ENCODE peak calls at places on chromosomes 5 and 9, in eight cellular contexts. One of them, this sample, is unnamed.

GRCh38 chr5:163433271-163433670 is 4.1 kb upstream of the CCNG1 start:
- DNase-seq in GM13977: no peak
- DNase-seq in WTC11: no peak
- DNase-seq in cardiac muscle cell: no peak
- DNase-seq in PC-9: no peak
- DNase-seq in GM12878: no peak
- DNase-seq in SK-N-SH: no peak
- DNase-seq in GM23338: no peak
- DNase-seq in this sample: no peak

GRCh38 chr9:135673941-135674340 is 10.8 kb downstream of the LCN9 start:
- DNase-seq in GM13977: no peak
- DNase-seq in GM12878: no peak
- DNase-seq in GM23338: no peak
- DNase-seq in WTC11: no peak
- DNase-seq in PC-9: no peak
- DNase-seq in SK-N-SH: no peak
- DNase-seq in cardiac muscle cell: no peak
- DNase-seq in this sample: no peak

GRCh38 chr5:115558388-115558956 is 13.9 kb upstream of the FEM1C start:
- DNase-seq in GM23338: no peak
- DNase-seq in SK-N-SH: no peak
- DNase-seq in GM12878: no peak
- DNase-seq in cardiac muscle cell: no peak
- DNase-seq in GM13977: no peak
- DNase-seq in PC-9: no peak
- DNase-seq in WTC11: no peak
- DNase-seq in this sample: no peak

GRCh38 chr9:7273575-7273974 is 515.8 kb downstream of the KDM4C start:
- DNase-seq in GM23338: peak
- DNase-seq in GM13977: no peak
- DNase-seq in cardiac muscle cell: peak
- DNase-seq in WTC11: no peak
- DNase-seq in GM12878: no peak
- DNase-seq in SK-N-SH: no peak
- DNase-seq in PC-9: no peak
- DNase-seq in this sample: peak

GRCh38 chr5:10452768-10453331 is 11.2 kb downstream of the ROPN1L start:
- DNase-seq in PC-9: peak
- DNase-seq in GM23338: peak
- DNase-seq in WTC11: no peak
- DNase-seq in SK-N-SH: peak
- DNase-seq in GM13977: peak
- DNase-seq in GM12878: peak
- DNase-seq in cardiac muscle cell: peak
- DNase-seq in this sample: peak

GRCh38 chr5:1235379-1235778 is 10.2 kb downstream of the SLC6A18 start:
- DNase-seq in SK-N-SH: no peak
- DNase-seq in GM13977: no peak
- DNase-seq in GM12878: no peak
- DNase-seq in cardiac muscle cell: no peak
- DNase-seq in GM23338: no peak
- DNase-seq in PC-9: no peak
- DNase-seq in WTC11: no peak
- DNase-seq in this sample: no peak

GRCh38 chr5:60677831-60678664 is 21.9 kb downstream of the DEPDC1B start:
- DNase-seq in GM12878: peak
- DNase-seq in WTC11: no peak
- DNase-seq in GM13977: peak
- DNase-seq in SK-N-SH: peak
- DNase-seq in PC-9: no peak
- DNase-seq in cardiac muscle cell: peak
- DNase-seq in GM23338: peak
- DNase-seq in this sample: no peak

GRCh38 chr9:88388886-88389617 is 808 bp downstream of the SPIN1 start:
- DNase-seq in SK-N-SH: peak
- DNase-seq in cardiac muscle cell: peak
- DNase-seq in PC-9: peak
- DNase-seq in GM13977: no peak
- DNase-seq in GM12878: no peak
- DNase-seq in GM23338: peak
- DNase-seq in WTC11: peak
- DNase-seq in this sample: peak

GRCh38 chr5:175809531-175810121 is 61.8 kb upstream of the CPLX2 start:
- DNase-seq in PC-9: peak
- DNase-seq in SK-N-SH: no peak
- DNase-seq in WTC11: no peak
- DNase-seq in cardiac muscle cell: no peak
- DNase-seq in GM12878: no peak
- DNase-seq in GM13977: no peak
- DNase-seq in GM23338: peak
- DNase-seq in this sample: no peak

GRCh38 chr5:134133213-134133994 is 18.9 kb downstream of the TCF7 start:
- DNase-seq in GM23338: no peak
- DNase-seq in WTC11: peak
- DNase-seq in cardiac muscle cell: no peak
- DNase-seq in GM12878: no peak
- DNase-seq in SK-N-SH: no peak
- DNase-seq in PC-9: no peak
- DNase-seq in GM13977: no peak
- DNase-seq in this sample: no peak

GRCh38 chr5:138438003-138438723 is 694 bp upstream of the REEP2 start:
- DNase-seq in cardiac muscle cell: no peak
- DNase-seq in GM12878: no peak
- DNase-seq in WTC11: no peak
- DNase-seq in GM13977: no peak
- DNase-seq in SK-N-SH: no peak
- DNase-seq in GM23338: no peak
- DNase-seq in PC-9: no peak
- DNase-seq in this sample: no peak

GRCh38 chr5:126846344-126846743 is 69.4 kb downstream of the LMNB1 start:
- DNase-seq in SK-N-SH: peak
- DNase-seq in GM13977: no peak
- DNase-seq in GM12878: no peak
- DNase-seq in GM23338: peak
- DNase-seq in PC-9: no peak
- DNase-seq in WTC11: no peak
- DNase-seq in cardiac muscle cell: no peak
- DNase-seq in this sample: no peak

GRCh38 chr5:159456261-159456660 is 126.0 kb upstream of the IL12B start:
- DNase-seq in GM12878: no peak
- DNase-seq in GM23338: no peak
- DNase-seq in SK-N-SH: no peak
- DNase-seq in WTC11: no peak
- DNase-seq in PC-9: no peak
- DNase-seq in cardiac muscle cell: no peak
- DNase-seq in GM13977: no peak
- DNase-seq in this sample: no peak

GRCh38 chr9:32706004-32706749 is 70.7 kb upstream of the TAF1L start:
- DNase-seq in PC-9: peak
- DNase-seq in WTC11: peak
- DNase-seq in GM23338: peak
- DNase-seq in GM12878: no peak
- DNase-seq in GM13977: no peak
- DNase-seq in cardiac muscle cell: no peak
- DNase-seq in SK-N-SH: no peak
- DNase-seq in this sample: no peak

GRCh38 chr9:117444466-117444865 is 29.6 kb upstream of the ASTN2 start:
- DNase-seq in PC-9: no peak
- DNase-seq in GM12878: no peak
- DNase-seq in cardiac muscle cell: no peak
- DNase-seq in GM23338: no peak
- DNase-seq in SK-N-SH: no peak
- DNase-seq in WTC11: no peak
- DNase-seq in GM13977: no peak
- DNase-seq in this sample: no peak

GRCh38 chr9:109403766-109404320 is 83.0 kb upstream of the EPB41L4B start:
- DNase-seq in GM23338: no peak
- DNase-seq in GM13977: no peak
- DNase-seq in cardiac muscle cell: no peak
- DNase-seq in GM12878: no peak
- DNase-seq in SK-N-SH: no peak
- DNase-seq in WTC11: no peak
- DNase-seq in PC-9: no peak
- DNase-seq in this sample: no peak

GRCh38 chr5:175798626-175799025 is 72.8 kb upstream of the CPLX2 start:
- DNase-seq in cardiac muscle cell: no peak
- DNase-seq in GM12878: no peak
- DNase-seq in SK-N-SH: no peak
- DNase-seq in PC-9: no peak
- DNase-seq in GM23338: no peak
- DNase-seq in GM13977: no peak
- DNase-seq in WTC11: no peak
- DNase-seq in this sample: no peak

GRCh38 chr5:7779019-7779662 is 71.8 kb downstream of the CFAP90 start:
- DNase-seq in PC-9: no peak
- DNase-seq in GM13977: peak
- DNase-seq in GM23338: no peak
- DNase-seq in cardiac muscle cell: no peak
- DNase-seq in GM12878: peak
- DNase-seq in SK-N-SH: no peak
- DNase-seq in WTC11: no peak
- DNase-seq in this sample: no peak

GRCh38 chr5:150960791-150961396 is 56.1 kb upstream of the ZNF300 start:
- DNase-seq in SK-N-SH: no peak
- DNase-seq in cardiac muscle cell: no peak
- DNase-seq in PC-9: no peak
- DNase-seq in GM23338: peak
- DNase-seq in GM13977: no peak
- DNase-seq in GM12878: no peak
- DNase-seq in WTC11: no peak
- DNase-seq in this sample: no peak

GRCh38 chr9:91710148-91710547 is 239.9 kb downstream of the ROR2 start:
- DNase-seq in WTC11: no peak
- DNase-seq in cardiac muscle cell: no peak
- DNase-seq in GM13977: no peak
- DNase-seq in SK-N-SH: no peak
- DNase-seq in GM12878: no peak
- DNase-seq in GM23338: no peak
- DNase-seq in PC-9: no peak
- DNase-seq in this sample: no peak

GRCh38 chr9:91711755-91712591 is 238.1 kb downstream of the ROR2 start:
- DNase-seq in SK-N-SH: no peak
- DNase-seq in WTC11: no peak
- DNase-seq in cardiac muscle cell: no peak
- DNase-seq in PC-9: no peak
- DNase-seq in GM23338: no peak
- DNase-seq in GM13977: peak
- DNase-seq in GM12878: peak
- DNase-seq in this sample: no peak

GRCh38 chr9:91714874-91715615 is 235.0 kb downstream of the ROR2 start:
- DNase-seq in SK-N-SH: no peak
- DNase-seq in GM13977: no peak
- DNase-seq in cardiac muscle cell: no peak
- DNase-seq in GM23338: no peak
- DNase-seq in GM12878: no peak
- DNase-seq in WTC11: no peak
- DNase-seq in PC-9: no peak
- DNase-seq in this sample: no peak

GRCh38 chr9:91714020-91714721 is 235.9 kb downstream of the ROR2 start:
- DNase-seq in cardiac muscle cell: peak
- DNase-seq in GM12878: no peak
- DNase-seq in GM13977: no peak
- DNase-seq in GM23338: peak
- DNase-seq in SK-N-SH: peak
- DNase-seq in PC-9: no peak
- DNase-seq in WTC11: peak
- DNase-seq in this sample: peak

GRCh38 chr9:91712811-91713210 is 237.2 kb downstream of the ROR2 start:
- DNase-seq in SK-N-SH: peak
- DNase-seq in PC-9: no peak
- DNase-seq in cardiac muscle cell: no peak
- DNase-seq in GM13977: no peak
- DNase-seq in GM12878: no peak
- DNase-seq in WTC11: no peak
- DNase-seq in GM23338: no peak
- DNase-seq in this sample: no peak
- TF ChIP-seq CTCF in SK-N-SH: no peak
- TF ChIP-seq CTCF in PC-9: no peak
- TF ChIP-seq CTCF in cardiac muscle cell: no peak
- TF ChIP-seq CTCF in GM13977: no peak
- TF ChIP-seq CTCF in GM12878: no peak
- TF ChIP-seq CTCF in WTC11: no peak
- TF ChIP-seq CTCF in GM23338: no peak
- TF ChIP-seq CTCF in this sample: no peak

DNA sequence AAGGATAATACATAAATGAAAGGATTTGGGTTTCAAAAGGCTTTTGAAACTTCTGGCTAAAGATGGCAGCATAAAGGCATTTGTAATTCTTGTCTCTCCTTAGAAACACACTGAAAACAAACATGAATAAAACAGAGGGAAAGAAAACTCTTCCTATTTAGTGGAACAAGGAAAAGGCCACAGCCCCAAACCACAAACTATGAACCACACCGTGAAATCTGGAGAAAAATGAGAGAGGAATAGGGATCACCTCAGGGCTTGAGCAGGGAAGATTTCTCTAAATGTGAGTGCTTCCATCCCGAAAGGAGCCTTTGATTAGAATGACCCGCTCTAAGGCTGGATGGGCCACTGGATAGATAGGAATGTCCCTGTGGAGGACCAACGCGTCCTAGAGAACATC is 119.6 kb downstream of the SEC61B start:
- DNase-seq in cardiac muscle cell: no peak
- DNase-seq in WTC11: no peak
- DNase-seq in GM13977: no peak
- DNase-seq in GM23338: no peak
- DNase-seq in PC-9: no peak
- DNase-seq in GM12878: no peak
- DNase-seq in SK-N-SH: no peak
- DNase-seq in this sample: no peak
- TF ChIP-seq CTCF in cardiac muscle cell: no peak
- TF ChIP-seq CTCF in WTC11: no peak
- TF ChIP-seq CTCF in GM13977: no peak
- TF ChIP-seq CTCF in GM23338: no peak
- TF ChIP-seq CTCF in PC-9: no peak
- TF ChIP-seq CTCF in GM12878: no peak
- TF ChIP-seq CTCF in SK-N-SH: no peak
- TF ChIP-seq CTCF in this sample: no peak

GRCh38 chr9:19629506-19629905 is 159.3 kb downstream of the SLC24A2 start:
- DNase-seq in GM23338: peak
- DNase-seq in SK-N-SH: peak
- DNase-seq in GM13977: no peak
- DNase-seq in PC-9: no peak
- DNase-seq in cardiac muscle cell: peak
- DNase-seq in GM12878: no peak
- DNase-seq in WTC11: peak
- DNase-seq in this sample: peak
- TF ChIP-seq CTCF in GM23338: peak
- TF ChIP-seq CTCF in SK-N-SH: peak
- TF ChIP-seq CTCF in GM13977: no peak
- TF ChIP-seq CTCF in PC-9: no peak
- TF ChIP-seq CTCF in cardiac muscle cell: peak
- TF ChIP-seq CTCF in GM12878: no peak
- TF ChIP-seq CTCF in WTC11: peak
- TF ChIP-seq CTCF in this sample: peak

DNA sequence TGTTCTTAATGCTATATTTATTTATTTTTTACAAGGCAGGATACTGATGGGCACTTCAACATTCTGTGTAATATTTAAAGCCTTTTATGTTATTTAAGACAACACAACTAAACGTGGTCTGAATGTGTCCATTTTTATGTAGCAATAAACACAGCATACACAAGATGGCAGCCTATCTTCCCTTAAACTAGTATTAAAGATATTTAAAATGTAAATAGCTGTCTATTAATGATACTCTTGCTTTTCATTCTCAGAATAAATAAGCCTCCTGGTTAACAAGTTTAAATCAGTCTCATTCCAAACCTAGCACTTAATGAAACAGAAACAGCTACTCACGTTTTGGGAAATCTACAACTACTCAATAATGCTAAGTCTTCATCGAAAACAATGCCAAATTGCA is 315.7 kb downstream of the MCTP1 start:
- DNase-seq in SK-N-SH: no peak
- DNase-seq in PC-9: no peak
- DNase-seq in WTC11: no peak
- DNase-seq in GM23338: peak
- DNase-seq in GM12878: no peak
- DNase-seq in cardiac muscle cell: peak
- DNase-seq in GM13977: no peak
- DNase-seq in this sample: no peak
- TF ChIP-seq CTCF in SK-N-SH: peak
- TF ChIP-seq CTCF in PC-9: peak
- TF ChIP-seq CTCF in WTC11: no peak
- TF ChIP-seq CTCF in GM23338: peak
- TF ChIP-seq CTCF in GM12878: peak
- TF ChIP-seq CTCF in cardiac muscle cell: peak
- TF ChIP-seq CTCF in GM13977: peak
- TF ChIP-seq CTCF in this sample: no peak